ENCODE peak calls at places on chromosomes 4 and X, in eight cellular contexts. Y is iPS DF 6.9; Q is GM23248; B is heart left ventricle; N is CD4-positive, alpha-beta T cell; K is neural progenitor cell; E is neuronal stem cell; O is dorsolateral prefrontal cortex. J is an unnamed sample.

GRCh38 chr4:8387615-8388266 is 52.8 kb downstream of the ACOX3 start:
- DNase-seq in E (no peak), K (no peak), B (peak; percentile 51), Y (no peak), Q (no peak), N (no peak), O (no peak), J (no peak)

GRCh38 chrX:10049246-10049645 is 82.1 kb downstream of the CLDN34 start:
- DNase-seq in N (no peak), O (no peak), B (no peak), Y (no peak), E (no peak), Q (peak; percentile 2), K (no peak), J (no peak)

GRCh38 chr4:132299866-132300265 is 849.2 kb upstream of the PCDH10 start:
- DNase-seq in Y (no peak), N (no peak), E (no peak), K (no peak), B (no peak), Q (no peak), O (no peak), J (no peak)

GRCh38 chrX:48569958-48570357 is 4.3 kb upstream of the RBM3 start:
- DNase-seq in E (no peak), O (no peak), Q (peak; percentile 81), Y (no peak), B (no peak), K (no peak), N (no peak), J (no peak)

GRCh38 chr4:88106205-88106604 is 52.2 kb downstream of the ABCG2 start:
- DNase-seq in E (no peak), O (no peak), B (no peak), Y (no peak), N (no peak), K (no peak), Q (peak; percentile 32), J (no peak)

GRCh38 chr4:157804986-157805385 is 367.8 kb downstream of the GASK1B start:
- DNase-seq in Y (no peak), N (no peak), K (peak; percentile 33), O (no peak), Q (peak; percentile 5), B (no peak), E (no peak), J (no peak)

GRCh38 chr4:85777908-85778808 is 303.2 kb downstream of the ARHGAP24 start:
- DNase-seq in N (no peak), K (no peak), O (no peak), Q (peak; percentile 44), E (no peak), Y (no peak), B (no peak), J (no peak)

GRCh38 chrX:113644426-113644825 is 803.8 kb upstream of the AMOT start:
- DNase-seq in B (no peak), Y (no peak), Q (peak; percentile 74), K (no peak), E (no peak), O (no peak), N (no peak), J (no peak)

GRCh38 chrX:47862680-47863079 is 26.0 kb downstream of the ZNF81 start:
- DNase-seq in N (no peak), Y (no peak), Q (no peak), K (no peak), B (no peak), O (no peak), E (no peak), J (no peak)

GRCh38 chr4:182616476-182616875 is 300.7 kb downstream of the DCTD start:
- DNase-seq in N (no peak), Y (no peak), O (no peak), K (no peak), B (no peak), E (no peak), Q (no peak), J (no peak)

GRCh38 chr4:79121875-79122358 is 182.7 kb upstream of the PAQR3 start:
- DNase-seq in Y (no peak), B (peak; percentile 61), N (no peak), E (no peak), K (no peak), O (no peak), Q (no peak), J (no peak)

GRCh38 chrX:103878466-103879151 is 46.6 kb upstream of the RAB9B start:
- DNase-seq in E (no peak), O (no peak), B (no peak), K (no peak), N (no peak), Q (peak; percentile 75), Y (no peak), J (peak; percentile 61)

GRCh38 chrX:91066104-91066503 is 368.5 kb upstream of the PABPC5 start:
- DNase-seq in Y (no peak), K (no peak), E (no peak), Q (no peak), B (no peak), N (no peak), O (no peak), J (no peak)

GRCh38 chr4:171626554-171626953 is 186.7 kb upstream of the GALNTL6 start:
- DNase-seq in O (no peak), B (no peak), K (no peak), Y (no peak), E (no peak), N (no peak), Q (no peak), J (no peak)

GRCh38 chr4:6207602-6208001 is 7.3 kb upstream of the JAKMIP1 start:
- DNase-seq in B (no peak), Q (no peak), K (no peak), N (no peak), Y (no peak), E (no peak), O (no peak), J (no peak)

GRCh38 chrX:21700289-21700688 is 42.2 kb upstream of the KLHL34 start:
- DNase-seq in Q (no peak), Y (no peak), N (no peak), K (no peak), O (no peak), B (no peak), E (no peak), J (no peak)

GRCh38 chr4:108356209-108356535 is 187.4 kb upstream of the LEF1 start:
- DNase-seq in E (no peak), N (no peak), Q (no peak), B (no peak), Y (no peak), O (no peak), K (no peak), J (no peak)

GRCh38 chr4:108355523-108356208 is 186.9 kb upstream of the LEF1 start:
- DNase-seq in Y (no peak), O (no peak), E (no peak), B (no peak), Q (no peak), K (no peak), N (no peak), J (no peak)

GRCh38 chr4:108350332-108350731 is 181.6 kb upstream of the LEF1 start:
- DNase-seq in E (no peak), Y (no peak), B (no peak), O (no peak), Q (no peak), K (peak; percentile 44), N (no peak), J (no peak)

GRCh38 chr4:108351806-108352205 is 183.1 kb upstream of the LEF1 start:
- DNase-seq in Y (no peak), Q (no peak), O (no peak), K (no peak), E (no peak), B (no peak), N (no peak), J (no peak)

GRCh38 chr4:108352664-108353308 is 184.1 kb upstream of the LEF1 start:
- DNase-seq in E (no peak), K (no peak), Y (no peak), B (no peak), Q (no peak), O (no peak), N (no peak), J (no peak)
- H3K27ac ChIP-seq in E (no peak overlapping the region), K (no peak overlapping the region), Y (no peak overlapping the region), B (no peak overlapping the region), Q (no peak overlapping the region), O (no peak overlapping the region), N (no peak overlapping the region), J (no peak overlapping the region)

DNA sequence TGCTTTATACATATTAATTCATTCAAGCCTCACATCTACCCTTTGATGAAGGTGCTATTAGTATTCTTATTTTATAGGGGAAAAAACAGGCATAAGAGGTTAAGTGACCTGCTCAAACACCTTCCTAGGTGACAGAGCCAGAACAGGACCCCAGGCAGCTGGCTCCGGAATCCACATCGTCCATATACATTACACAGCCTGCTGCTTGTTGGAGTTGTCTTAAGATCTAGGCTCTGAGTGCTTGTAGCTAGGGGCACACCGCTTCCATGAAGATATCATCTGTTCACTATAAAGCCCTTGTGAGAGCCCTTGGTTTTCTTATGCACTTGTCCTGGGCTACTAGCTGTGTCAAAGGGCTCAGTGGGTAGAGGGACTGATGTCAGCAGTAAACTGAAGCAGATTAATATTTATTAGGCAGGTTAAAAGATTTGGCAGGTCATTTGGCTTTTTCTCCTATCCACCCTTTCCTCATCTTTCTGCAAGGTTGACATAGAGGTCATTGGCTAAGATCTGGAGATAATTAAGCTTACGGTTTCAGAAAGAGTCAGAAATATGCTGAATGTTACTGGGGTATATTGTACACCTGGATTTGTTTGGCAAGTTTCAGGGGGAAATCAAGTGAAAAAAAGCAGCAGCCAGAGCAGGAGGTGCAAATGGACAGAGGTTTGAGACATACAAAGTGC is 195.4 kb downstream of the SOWAHB start:
- DNase-seq in O (no peak), E (no peak), B (no peak), K (no peak), N (no peak), Y (no peak), Q (no peak), J (no peak)
- H3K27ac ChIP-seq in O (no peak overlapping the region), E (no peak overlapping the region), B (peak overlapping the region; percentile 61), K (no peak overlapping the region), N (no peak overlapping the region), Y (no peak overlapping the region), Q (peak overlapping the region; percentile 53), J (no peak overlapping the region)

DNA sequence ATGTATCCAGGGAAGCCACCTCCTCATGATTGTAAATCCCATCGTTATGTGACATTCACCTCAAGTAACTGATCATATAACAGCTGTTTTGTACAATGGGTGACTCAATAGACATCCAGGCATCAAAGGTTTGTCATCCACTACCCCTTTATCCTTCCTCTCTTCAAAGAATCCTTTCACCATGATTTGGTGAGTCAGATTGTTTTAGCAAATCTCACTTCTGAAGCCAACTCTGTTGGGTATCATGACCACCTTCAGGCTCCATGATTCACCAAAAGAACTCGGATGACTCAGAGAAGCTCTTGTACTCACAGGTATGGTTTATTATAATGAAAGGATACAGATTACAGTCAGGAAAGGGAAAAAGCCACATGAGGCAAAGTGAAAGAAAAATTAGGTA is 132.1 kb downstream of the PWWP3B start:
- DNase-seq in K (no peak), Q (no peak), E (no peak), N (no peak), B (no peak), Y (no peak), O (no peak), J (no peak)
- H3K27ac ChIP-seq in K (no peak overlapping the region), Q (no peak overlapping the region), E (no peak overlapping the region), N (no peak overlapping the region), B (no peak overlapping the region), Y (no peak overlapping the region), O (no peak overlapping the region), J (no peak overlapping the region)

DNA sequence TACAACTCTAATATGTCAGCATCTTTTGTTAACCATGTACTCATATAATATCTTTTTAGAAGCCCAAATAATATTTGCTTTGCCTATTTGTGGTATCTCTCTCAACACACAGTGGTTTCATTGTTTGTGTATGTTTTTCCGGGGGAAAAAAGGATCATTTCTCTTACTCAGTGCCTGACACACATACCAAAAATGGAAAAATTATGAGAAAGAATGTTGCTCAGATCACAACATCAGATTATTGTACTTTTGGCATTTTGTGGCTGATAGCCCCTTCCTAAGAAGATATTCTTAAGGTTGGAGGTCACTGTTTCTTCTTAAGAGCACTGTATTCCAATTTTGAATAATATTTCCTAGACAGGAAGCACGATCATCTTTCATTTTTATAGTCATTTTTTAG is 93.6 kb downstream of the PDLIM5 start:
- DNase-seq in N (no peak), E (no peak), B (no peak), O (no peak), K (no peak), Q (peak; percentile 71), Y (no peak), J (peak; percentile 76)
- H3K27ac ChIP-seq in N (no peak overlapping the region), E (no peak overlapping the region), B (peak overlapping the region; percentile 93), O (no peak overlapping the region), K (no peak overlapping the region), Q (peak overlapping the region; percentile 59), Y (no peak overlapping the region), J (peak overlapping the region; percentile 52)

J was measured in cardiac muscle cell.